ENCODE peak calls at places on chromosomes 7 and 10, in eight cellular contexts. M is vagina, R is mucosa of descending colon, U is endothelial cell of umbilical vein, F is GM13977, N is spleen, L is left ventricle myocardium inferior, I is hepatocyte. X is an unnamed sample.

GRCh38 chr10:95864906-95865813 is 42.6 kb upstream of the CC2D2B start:
- DNase-seq in U (peak; percentile 69), L (no peak), F (peak; percentile 61), R (peak; percentile 35), N (no peak), M (no peak), I (peak; percentile 80), X (peak; percentile 20)

GRCh38 chr7:98387544-98388226 is 13.2 kb downstream of the BAIAP2L1 start:
- DNase-seq in N (peak; percentile 8), U (no peak), I (no peak), M (no peak), F (no peak), R (no peak), L (no peak), X (no peak)

GRCh38 chr10:122374246-122374858 is at the start of gene PLEKHA1:
- DNase-seq in N (peak; percentile 98), F (peak; percentile 95), M (peak; percentile 96), I (peak; percentile 98), U (peak; percentile 96), R (peak; percentile 95), L (peak; percentile 97), X (peak; percentile 97)

GRCh38 chr7:118169146-118169545 is 14.8 kb upstream of the LSM8 start:
- DNase-seq in N (no peak), R (no peak), F (no peak), U (no peak), I (no peak), L (no peak), M (no peak), X (no peak)

GRCh38 chr7:100464210-100464660 is at the start of gene SPACDR:
- DNase-seq in N (no peak), I (no peak), U (no peak), L (no peak), F (no peak), R (no peak), M (no peak), X (no peak)

GRCh38 chr7:80488406-80488805 is 23.5 kb downstream of the GNAT3 start:
- DNase-seq in N (no peak), U (no peak), L (no peak), I (no peak), F (no peak), M (no peak), R (no peak), X (no peak)

GRCh38 chr7:157151626-157152339 is 13.1 kb downstream of the UBE3C start:
- DNase-seq in L (no peak), F (no peak), M (no peak), I (no peak), U (no peak), N (no peak), R (no peak), X (no peak)

GRCh38 chr10:97574374-97575100 is 2.0 kb downstream of the ANKRD2 start:
- DNase-seq in R (peak; percentile 67), F (no peak), U (peak; percentile 85), L (peak; percentile 60), I (peak; percentile 51), M (no peak), N (peak; percentile 64), X (no peak)

GRCh38 chr10:68139451-68140272 is 30.4 kb downstream of the MYPN start:
- DNase-seq in L (no peak), M (no peak), R (no peak), I (no peak), F (no peak), U (no peak), N (no peak), X (no peak)

GRCh38 chr7:93004906-93005305 is 112.9 kb downstream of the SAMD9 start:
- DNase-seq in I (no peak), U (no peak), L (no peak), F (no peak), M (no peak), R (no peak), N (no peak), X (no peak)

GRCh38 chr7:70711441-70711840 is 420.5 kb upstream of the GALNT17 start:
- DNase-seq in U (no peak), L (no peak), M (no peak), N (no peak), F (no peak), I (no peak), R (no peak), X (no peak)

GRCh38 chr10:93471110-93471651 is 11.0 kb downstream of the MYOF start:
- DNase-seq in I (peak; percentile 80), U (peak; percentile 97), F (no peak), L (no peak), M (no peak), R (no peak), N (no peak), X (no peak)

GRCh38 chr7:3200504-3200903 is 100.5 kb upstream of the SDK1 start:
- DNase-seq in L (no peak), N (peak; percentile 20), I (peak; percentile 35), M (no peak), R (peak; percentile 33), U (peak; percentile 36), F (peak; percentile 62), X (peak; percentile 42)

GRCh38 chr7:47942132-47942531 is 6.1 kb downstream of the PKD1L1 start:
- DNase-seq in L (no peak), M (peak; percentile 40), U (no peak), F (no peak), I (no peak), N (no peak), R (no peak), X (no peak)

GRCh38 chr10:50407077-50407801 is 155.9 kb upstream of the ASAH2 start:
- DNase-seq in U (no peak), F (no peak), N (no peak), R (no peak), L (no peak), I (no peak), M (no peak), X (no peak)

GRCh38 chr7:30970594-30971094 is 6.9 kb downstream of the GHRHR start:
- DNase-seq in F (peak; percentile 4), N (no peak), I (peak; percentile 49), L (no peak), M (no peak), U (no peak), R (no peak), X (no peak)

GRCh38 chr10:12252882-12253546 is 57.0 kb downstream of the CDC123 start:
- DNase-seq in R (peak; percentile 30), F (peak; percentile 55), U (no peak), N (peak; percentile 73), M (no peak), I (peak; percentile 17), L (no peak), X (peak; percentile 33)

GRCh38 chr7:136655414-136655813 is 213.0 kb upstream of the CHRM2 start:
- DNase-seq in N (no peak), M (no peak), F (no peak), L (no peak), U (no peak), R (no peak), I (no peak), X (no peak)

GRCh38 chr7:155803418-155804376 is 8.6 kb downstream of the SHH start:
- DNase-seq in M (no peak), I (peak; percentile 70), F (no peak), R (peak; percentile 83), L (no peak), N (peak; percentile 71), U (no peak), X (peak; percentile 50)

GRCh38 chr10:77819210-77820140 is 107.1 kb downstream of the DLG5 start:
- DNase-seq in R (no peak), F (no peak), I (no peak), M (no peak), L (no peak), N (no peak), U (no peak), X (no peak)

GRCh38 chr7:158646766-158647474 is 57.7 kb downstream of the NCAPG2 start:
- DNase-seq in I (no peak), U (no peak), L (no peak), N (no peak), M (no peak), R (peak; percentile 47), F (no peak), X (peak; percentile 32)

DNA sequence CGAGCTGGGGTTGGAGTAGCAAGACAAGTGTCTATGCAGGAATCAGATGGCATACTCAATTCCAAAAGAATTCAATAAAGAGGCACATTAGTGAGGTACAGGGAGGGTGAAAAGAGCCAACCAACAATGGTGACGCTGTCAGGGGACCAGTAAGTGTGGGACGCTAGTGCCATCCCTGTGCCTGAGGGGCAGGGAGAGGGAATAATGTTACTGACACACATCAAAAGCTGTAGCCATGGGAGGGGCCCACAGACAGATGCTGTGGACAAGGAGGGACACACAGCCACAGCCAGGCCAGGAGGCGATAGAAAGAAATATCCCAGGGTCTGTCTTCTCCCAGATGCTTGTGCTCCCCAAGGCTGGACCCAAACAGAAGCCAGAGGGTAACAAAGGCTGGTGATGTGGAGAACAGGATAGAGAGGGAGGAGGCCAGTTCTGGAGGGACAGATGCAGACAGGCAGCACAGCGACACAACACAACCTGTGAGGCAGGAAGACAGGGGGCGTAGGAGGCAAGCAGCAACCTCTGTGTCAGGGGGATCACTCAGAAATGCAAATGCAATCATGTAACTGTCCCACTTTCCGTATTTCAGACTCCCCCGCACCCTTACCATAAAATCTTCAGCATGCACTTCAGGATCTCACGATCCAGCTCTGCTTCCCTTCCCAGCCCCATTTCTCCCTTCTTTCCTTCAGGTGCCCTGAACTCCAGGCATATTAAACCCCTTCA is 240.5 kb upstream of the FZD8 start:
- DNase-seq in N (no peak), F (no peak), M (no peak), U (no peak), I (no peak), R (no peak), L (no peak), X (peak; percentile 38)
- TF ChIP-seq CTCF in N (no peak), F (no peak), M (no peak), U (no peak), I (no peak), R (no peak), L (no peak), X (no peak)

GRCh38 chr10:53453196-53453595 is 680.6 kb upstream of the MBL2 start:
- DNase-seq in F (no peak), N (no peak), L (no peak), I (no peak), M (no peak), R (no peak), U (no peak), X (no peak)
- TF ChIP-seq CTCF in F (no peak), N (no peak), L (peak; percentile 16), I (peak; percentile 30), M (no peak), R (no peak), U (no peak), X (peak; percentile 22)

DNA sequence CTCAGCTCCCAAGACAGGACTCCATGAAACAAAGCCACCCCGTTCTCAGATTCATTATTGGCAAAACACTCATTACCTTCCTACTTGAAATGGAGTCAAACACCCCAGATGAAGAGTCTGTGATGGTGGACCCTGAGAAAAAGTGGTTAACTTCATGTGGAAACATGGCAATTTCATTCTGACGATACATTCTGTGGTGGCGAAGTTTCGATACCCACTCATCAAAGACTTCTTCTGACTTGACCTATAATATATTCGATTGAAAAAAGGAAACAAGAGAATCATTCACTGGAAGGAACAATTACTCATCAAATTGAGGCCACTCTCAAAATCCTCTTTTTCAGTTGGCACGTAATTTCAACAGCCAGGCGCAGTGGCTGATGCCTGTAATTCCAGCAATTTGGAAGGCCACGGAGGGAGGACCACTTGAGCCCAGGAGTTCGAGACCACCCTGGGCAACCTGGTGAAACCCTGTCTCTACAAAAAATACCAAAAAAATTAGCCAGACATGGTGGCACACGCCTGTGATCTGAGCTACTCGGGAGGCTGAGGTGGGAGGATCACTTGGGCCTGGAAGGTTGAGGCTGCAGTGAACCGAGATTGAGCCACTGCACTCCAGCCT is 108.8 kb upstream of the GSDME start:
- DNase-seq in F (no peak), L (no peak), N (no peak), R (no peak), M (no peak), U (no peak), I (no peak), X (no peak)
- TF ChIP-seq CTCF in F (no peak), L (no peak), N (no peak), R (no peak), M (no peak), U (no peak), I (no peak), X (no peak)

GRCh38 chr10:30186371-30186875 is 127.0 kb upstream of the JCAD start:
- DNase-seq in R (no peak), M (no peak), F (no peak), U (peak; percentile 60), L (no peak), N (no peak), I (peak; percentile 65), X (no peak)
- TF ChIP-seq CTCF in R (no peak), M (no peak), F (no peak), U (peak; percentile 7), L (peak; percentile 43), N (no peak), I (peak; percentile 23), X (no peak)